ENCODE peak calls at places on chromosome 17, in ten cellular contexts. U is uterus, W is esophagus muscularis mucosa, R is body of pancreas, K is stomach, B is spleen, H is heart left ventricle, S is transverse colon, L is esophagus squamous epithelium, N is breast epithelium. J is an unnamed sample.

GRCh38 chr17:32671891-32672290 is 185.1 kb downstream of the CDK5R1 start:
- DNase-seq in U (no peak), R (peak; percentile 56), H (peak; percentile 70), N (peak; percentile 24), S (peak; percentile 22), L (no peak), B (no peak), W (no peak), K (peak; percentile 60), J (no peak)

GRCh38 chr17:8964801-8965393 is 610 bp downstream of the PIK3R5 start:
- DNase-seq in L (no peak), H (peak; percentile 49), R (peak; percentile 36), W (no peak), N (no peak), S (no peak), K (no peak), U (no peak), B (peak; percentile 91), J (no peak)

GRCh38 chr17:34527908-34528470 is 51.4 kb upstream of the TMEM132E start:
- DNase-seq in W (no peak), K (no peak), H (no peak), S (no peak), U (no peak), R (no peak), L (no peak), B (no peak), N (no peak), J (no peak)

GRCh38 chr17:41082565-41083136 is 1.3 kb upstream of the KRTAP4-7 start:
- DNase-seq in B (no peak), R (no peak), N (no peak), K (no peak), L (no peak), H (no peak), W (no peak), S (no peak), U (no peak), J (no peak)

GRCh38 chr17:76811834-76812233 is 56.4 kb upstream of the MGAT5B start:
- DNase-seq in H (no peak), L (no peak), K (no peak), U (no peak), B (no peak), S (no peak), N (no peak), W (no peak), R (no peak), J (no peak)

GRCh38 chr17:45261577-45262515 is at the start of gene SPATA32:
- DNase-seq in S (peak; percentile 72), W (no peak), B (peak; percentile 95), N (no peak), U (peak; percentile 52), L (no peak), H (peak; percentile 82), K (peak; percentile 73), R (peak; percentile 61), J (peak; percentile 77)

GRCh38 chr17:67258836-67259468 is 14.0 kb upstream of the HELZ start:
- DNase-seq in K (no peak), N (no peak), U (no peak), W (no peak), L (no peak), B (no peak), S (peak; percentile 23), R (peak; percentile 25), H (no peak), J (no peak)

GRCh38 chr17:12898110-12898509 is 108.8 kb downstream of the ARHGAP44 start:
- DNase-seq in B (no peak), L (no peak), S (no peak), U (no peak), K (no peak), R (no peak), W (no peak), N (no peak), H (no peak), J (no peak)

GRCh38 chr17:77723071-77723908 is 235.2 kb upstream of the TNRC6C start:
- DNase-seq in H (no peak), B (no peak), R (no peak), W (peak; percentile 64), S (no peak), N (peak; percentile 15), U (no peak), L (no peak), K (no peak), J (no peak)

GRCh38 chr17:38867179-38867994 is 2.5 kb upstream of the LASP1 start:
- DNase-seq in U (peak; percentile 75), B (no peak), S (peak; percentile 57), L (no peak), K (peak; percentile 46), W (no peak), N (no peak), R (peak; percentile 80), H (no peak), J (peak; percentile 73)

GRCh38 chr17:38868095-38868967 is 1.5 kb upstream of the LASP1 start:
- DNase-seq in S (peak; percentile 56), U (peak; percentile 70), L (no peak), R (peak; percentile 56), H (peak; percentile 75), B (no peak), K (peak; percentile 44), N (no peak), W (no peak), J (peak; percentile 72)

GRCh38 chr17:38870259-38871165 is 654 bp downstream of the LASP1 start:
- DNase-seq in S (peak; percentile 83), N (peak; percentile 73), H (peak; percentile 84), K (peak; percentile 75), U (peak; percentile 79), B (peak; percentile 95), W (no peak), L (no peak), R (peak; percentile 80), J (peak; percentile 83)

GRCh38 chr17:38869647-38870258 is at the start of gene LASP1:
- DNase-seq in K (peak; percentile 92), W (peak; percentile 95), S (peak; percentile 93), R (peak; percentile 90), L (peak; percentile 69), U (peak; percentile 90), B (peak; percentile 99), H (peak; percentile 93), N (peak; percentile 81), J (peak; percentile 92)

DNA sequence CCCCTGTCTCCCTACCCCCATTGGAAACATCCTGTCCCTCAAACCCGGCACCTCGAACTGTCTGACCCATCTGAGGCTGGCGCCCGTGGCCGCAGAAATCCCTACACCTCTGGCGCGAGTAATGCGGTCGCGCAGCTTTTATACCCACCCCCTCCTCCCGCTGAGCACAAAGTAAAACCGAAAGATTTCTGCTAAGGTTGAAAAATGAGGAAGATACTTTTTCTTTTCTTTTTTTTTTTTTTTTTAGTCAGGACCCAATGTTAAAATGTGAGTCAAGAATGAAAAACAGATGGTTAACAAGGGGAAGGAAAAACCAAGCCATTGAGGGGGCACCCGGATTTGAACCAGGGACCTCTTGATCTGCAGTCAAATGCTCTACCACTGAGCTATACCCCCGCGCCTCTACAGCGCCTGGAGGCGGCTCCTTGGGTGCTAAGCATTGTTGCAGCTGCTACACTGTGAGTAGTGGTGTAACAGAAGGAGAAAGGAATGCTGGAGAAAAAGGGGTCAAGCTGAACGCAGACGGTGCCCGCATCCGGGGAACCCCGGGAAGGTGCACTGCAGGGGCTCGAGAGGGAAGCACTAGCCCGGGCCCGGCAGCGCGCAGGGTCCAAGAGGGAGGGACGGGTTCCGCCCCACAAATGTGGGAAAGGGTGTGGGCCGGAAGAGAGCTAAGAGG is 751 bp upstream of the LASP1 start:
- DNase-seq in U (peak; percentile 94), N (peak; percentile 94), H (peak; percentile 89), S (peak; percentile 94), W (peak; percentile 99), L (peak; percentile 45), K (peak; percentile 94), B (peak; percentile 96), R (peak; percentile 95), J (peak; percentile 93)
- TF ChIP-seq POLR2A in U (no peak), N (no peak), H (no peak), S (peak; percentile 41), W (no peak), L (peak; percentile 41), K (no peak), B (no peak), R (no peak), J (peak; percentile 8)

GRCh38 chr17:49898547-49899490 is 51.0 kb upstream of the TAC4 start:
- DNase-seq in S (no peak), H (no peak), B (no peak), K (no peak), L (no peak), R (no peak), U (no peak), W (no peak), N (no peak), J (no peak)
- TF ChIP-seq CTCF in S (no peak), H (no peak), B (no peak), K (no peak), L (no peak), R (no peak), U (no peak), W (no peak), N (no peak), J (no peak)

DNA sequence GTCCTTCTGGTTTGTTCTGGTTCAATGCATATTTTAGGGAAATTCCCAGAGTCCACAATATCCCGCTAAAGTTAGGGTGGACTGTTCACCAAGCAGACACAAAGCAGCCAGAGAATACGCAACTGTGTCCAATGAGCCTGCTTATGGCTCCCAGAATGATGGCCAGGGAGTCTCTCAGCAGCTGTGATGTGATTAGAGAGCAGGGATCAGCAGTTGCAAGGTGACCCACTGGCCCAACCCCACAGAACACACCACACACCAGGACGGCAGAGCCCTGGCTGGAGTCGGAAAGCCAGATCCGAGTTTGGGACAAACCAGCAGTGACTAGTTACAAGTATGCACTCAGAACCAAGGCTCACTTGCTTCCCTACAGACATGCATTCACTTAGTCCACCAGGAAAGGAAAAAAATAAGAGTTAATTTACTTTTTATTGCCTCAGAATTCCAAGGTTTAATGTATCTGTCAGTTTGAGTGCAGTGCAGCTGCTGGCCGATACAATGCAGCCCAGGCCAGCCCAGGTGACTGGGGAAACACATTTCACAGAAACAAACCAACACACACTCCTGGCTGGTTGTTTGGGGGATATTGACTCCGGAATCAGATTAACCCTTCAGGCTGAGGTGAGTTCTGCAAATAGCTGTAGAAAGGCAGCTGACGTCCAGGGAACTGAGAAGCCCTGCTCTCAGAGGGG is 121.7 kb downstream of the HIC1 start:
- DNase-seq in K (no peak), U (no peak), B (no peak), H (peak; percentile 73), N (no peak), S (no peak), W (no peak), R (no peak), L (no peak), J (no peak)
- H3K4me1 ChIP-seq in K (peaks cover 89% of the 10 kb centered on the region), U (peaks cover 60% of the 10 kb centered on the region), B (peaks cover 54% of the 10 kb centered on the region), H (peaks cover 100% of the 10 kb centered on the region), N (peaks cover 20% of the 10 kb centered on the region), S (peaks cover 69% of the 10 kb centered on the region), W (peaks cover 100% of the 10 kb centered on the region), R (peaks cover 62% of the 10 kb centered on the region), L (peaks cover 53% of the 10 kb centered on the region), J (peaks cover 67% of the 10 kb centered on the region)

DNA sequence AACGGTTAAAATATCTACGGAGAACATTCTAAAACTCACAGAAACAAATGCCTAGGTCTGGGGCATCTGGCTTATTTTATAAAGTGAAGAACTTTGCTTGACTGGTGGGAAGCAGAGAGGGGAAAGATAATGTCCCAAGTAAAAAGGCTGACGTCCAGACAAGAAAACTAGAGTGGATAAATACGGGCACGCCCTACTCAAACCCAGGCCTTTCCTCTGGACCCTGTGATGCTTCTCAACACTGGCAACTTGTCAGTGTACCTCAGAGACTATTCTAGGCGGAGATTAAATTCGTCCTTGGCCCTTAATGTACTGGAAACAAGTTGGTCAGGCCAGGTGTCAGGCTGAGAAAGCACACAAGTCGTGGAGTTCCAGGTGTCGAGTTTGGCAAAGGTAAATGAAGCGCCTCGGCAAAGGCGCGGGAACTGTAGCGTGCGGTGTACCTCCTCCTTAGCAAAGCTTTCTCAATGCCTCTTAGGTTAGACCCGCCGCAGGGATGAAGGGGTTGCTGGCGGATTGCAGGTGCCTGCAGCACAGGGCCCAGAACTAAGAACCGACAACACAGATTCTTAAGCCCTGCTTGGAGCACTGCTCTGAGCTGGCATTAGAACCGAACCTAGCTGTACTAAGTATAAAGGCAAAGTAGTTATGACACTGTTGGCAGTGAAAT is 668 bp upstream of the UNK start:
- DNase-seq in N (peak; percentile 59), B (peak; percentile 89), S (peak; percentile 44), H (peak; percentile 49), L (no peak), U (peak; percentile 62), K (peak; percentile 60), R (peak; percentile 86), W (no peak), J (peak; percentile 75)
- TF ChIP-seq POLR2A in N (no peak), B (no peak), S (no peak), H (no peak), L (no peak), U (no peak), K (no peak), R (no peak), W (peak; percentile 20), J (no peak)

J was measured in ovary.